ENCODE peak calls at places on chromosomes 1 and 21, in five cellular contexts. U, E, I, J and D are unnamed samples.

GRCh38 chr1:56577859-56578663 is 1.3 kb downstream of the PLPP3 start:
- DNase-seq in U (peak; percentile 39), E (peak; percentile 71), I (peak; percentile 59), J (peak; percentile 51), D (peak; percentile 63)

GRCh38 chr1:11929849-11930248 is 3.6 kb upstream of the KIAA2013 start:
- DNase-seq in U (peak; percentile 43), E (peak; percentile 66), I (peak; percentile 78), J (peak; percentile 85), D (peak; percentile 57)

GRCh38 chr21:46610018-46610701 is 5.3 kb upstream of the S100B start:
- DNase-seq in U (no peak), E (no peak), I (no peak), J (no peak), D (no peak)

GRCh38 chr1:9167638-9168037 is 38.7 kb upstream of the GPR157 start:
- DNase-seq in U (no peak), E (no peak), I (no peak), J (no peak), D (no peak)

GRCh38 chr1:54500030-54500389 is 48.0 kb upstream of the ACOT11 start:
- DNase-seq in U (no peak), E (no peak), I (no peak), J (no peak), D (no peak)

GRCh38 chr1:202852163-202852904 is 36.6 kb downstream of the RABIF start:
- DNase-seq in U (no peak), E (peak; percentile 68), I (peak; percentile 48), J (no peak), D (peak; percentile 27)

GRCh38 chr1:169892176-169892818 is 1.4 kb downstream of the SCYL3 start:
- DNase-seq in U (no peak), E (no peak), I (no peak), J (no peak), D (no peak)

GRCh38 chr1:172662464-172663109 is 3.7 kb downstream of the FASLG start:
- DNase-seq in U (no peak), E (no peak), I (peak; percentile 77), J (peak; percentile 43), D (peak; percentile 18)

GRCh38 chr1:198560093-198560638 is 19.7 kb upstream of the ATP6V1G3 start:
- DNase-seq in U (no peak), E (no peak), I (no peak), J (peak; percentile 28), D (peak; percentile 52)

GRCh38 chr1:3564921-3565831 is 46.1 kb downstream of the MEGF6 start:
- DNase-seq in U (no peak), E (peak; percentile 56), I (peak; percentile 82), J (no peak), D (no peak)

GRCh38 chr1:15168479-15168878 is 14.9 kb downstream of the TMEM51 start:
- DNase-seq in U (no peak), E (no peak), I (peak; percentile 72), J (no peak), D (peak; percentile 50)